ENCODE peak calls at places on chromosome 14, in six cellular contexts. A is stomach, R is HepG2, I is suprapubic skin, V is K562, W is ovary. P is an unnamed sample.

GRCh38 chr14:90049390-90049789 is 12.4 kb upstream of the KCNK13 start:
- DNase-seq in A (no peak), R (no peak), I (no peak), V (no peak), W (no peak), P (no peak)

GRCh38 chr14:22579218-22579617 is 9.8 kb downstream of the DAD1 start:
- DNase-seq in A (no peak), R (no peak), I (no peak), V (no peak), W (no peak), P (no peak)

GRCh38 chr14:91947196-91948184 is at the start of gene FBLN5:
- DNase-seq in A (peak), R (no peak), I (peak), V (peak), W (peak), P (peak)

GRCh38 chr14:24368562-24369252 is 723 bp downstream of the NFATC4 start:
- DNase-seq in A (no peak), R (no peak), I (peak), V (peak), W (peak), P (peak)

GRCh38 chr14:104778694-104779331 is 16.7 kb downstream of the AKT1 start:
- DNase-seq in A (no peak), R (no peak), I (no peak), V (no peak), W (no peak), P (no peak)

GRCh38 chr14:24323341-24323740 is 11.5 kb downstream of the ADCY4 start:
- DNase-seq in A (no peak), R (no peak), I (no peak), V (no peak), W (no peak), P (no peak)

GRCh38 chr14:106024983-106025604 is 498.7 kb downstream of the TMEM121 start:
- DNase-seq in A (no peak), R (no peak), I (no peak), V (no peak), W (no peak), P (no peak)

GRCh38 chr14:100654814-100655795 is 67.9 kb upstream of the BEGAIN start:
- DNase-seq in A (peak), R (no peak), I (no peak), V (peak), W (no peak), P (peak)

GRCh38 chr14:89618309-89618708 is 201.3 kb upstream of the FOXN3 start:
- DNase-seq in A (no peak), R (peak), I (no peak), V (no peak), W (no peak), P (peak)

GRCh38 chr14:80116157-80116556 is 95.1 kb downstream of the DIO2 start:
- DNase-seq in A (no peak), R (no peak), I (no peak), V (no peak), W (no peak), P (no peak)

GRCh38 chr14:72790887-72791566 is 102.9 kb downstream of the DPF3 start:
- DNase-seq in A (no peak), R (no peak), I (peak), V (no peak), W (no peak), P (no peak)

GRCh38 chr14:35215110-35215872 is 76.9 kb upstream of the PSMA6 start:
- DNase-seq in A (no peak), R (peak), I (no peak), V (no peak), W (no peak), P (no peak)

GRCh38 chr14:23300687-23301223 is 1.9 kb downstream of the PPP1R3E start:
- DNase-seq in A (no peak), R (peak), I (peak), V (no peak), W (no peak), P (peak)

GRCh38 chr14:103121846-103122577 is 1.2 kb upstream of the TNFAIP2 start:
- DNase-seq in A (peak), R (peak), I (peak), V (peak), W (peak), P (peak)

GRCh38 chr14:105211758-105212089 is 30.6 kb upstream of the NUDT14 start:
- DNase-seq in A (no peak), R (no peak), I (no peak), V (no peak), W (no peak), P (no peak)

GRCh38 chr14:93105362-93105761 is 10.4 kb downstream of the ITPK1 start:
- DNase-seq in A (peak), R (no peak), I (no peak), V (no peak), W (no peak), P (peak)

GRCh38 chr14:58751788-58752187 is 114.0 kb downstream of the DACT1 start:
- DNase-seq in A (no peak), R (no peak), I (no peak), V (no peak), W (no peak), P (no peak)

GRCh38 chr14:89702151-89702936 is 252.2 kb downstream of the EFCAB11 start:
- DNase-seq in A (no peak), R (no peak), I (no peak), V (no peak), W (peak), P (peak)

GRCh38 chr14:105930572-105930971 is 404.2 kb downstream of the TMEM121 start:
- DNase-seq in A (no peak), R (no peak), I (peak), V (peak), W (no peak), P (no peak)

GRCh38 chr14:50045837-50046236 is 70.5 kb downstream of the VCPKMT start:
- DNase-seq in A (no peak), R (no peak), I (no peak), V (no peak), W (no peak), P (no peak)

GRCh38 chr14:94376976-94377865 is 11.2 kb downstream of the SERPINA1 start:
- DNase-seq in A (no peak), R (peak), I (no peak), V (no peak), W (no peak), P (no peak)

GRCh38 chr14:64937176-64937820 is 5.2 kb downstream of the GPX2 start:
- DNase-seq in A (no peak), R (no peak), I (no peak), V (no peak), W (no peak), P (no peak)

GRCh38 chr14:72634910-72635647 is 258.8 kb downstream of the DPF3 start:
- DNase-seq in A (no peak), R (no peak), I (no peak), V (no peak), W (no peak), P (no peak)

GRCh38 chr14:86543531-86543930 is 1013.6 kb downstream of the FLRT2 start:
- DNase-seq in A (no peak), R (no peak), I (no peak), V (no peak), W (no peak), P (no peak)

GRCh38 chr14:105844047-105844630 is 317.8 kb downstream of the TMEM121 start:
- DNase-seq in A (no peak), R (no peak), I (peak), V (no peak), W (no peak), P (no peak)

GRCh38 chr14:90140956-90141316 is 79.1 kb downstream of the KCNK13 start:
- DNase-seq in A (no peak), R (no peak), I (no peak), V (no peak), W (no peak), P (no peak)

GRCh38 chr14:20499881-20500280 is 5.5 kb upstream of the RNASE10 start:
- DNase-seq in A (no peak), R (no peak), I (no peak), V (no peak), W (no peak), P (no peak)

GRCh38 chr14:29721586-29721985 is 206.1 kb downstream of the PRKD1 start:
- DNase-seq in A (no peak), R (no peak), I (no peak), V (no peak), W (no peak), P (no peak)

GRCh38 chr14:103367995-103368394 is 17.2 kb upstream of the MARK3 start:
- DNase-seq in A (no peak), R (no peak), I (no peak), V (no peak), W (no peak), P (no peak)

GRCh38 chr14:38243696-38244250 is 12.1 kb downstream of the CLEC14A start:
- DNase-seq in A (no peak), R (no peak), I (no peak), V (no peak), W (no peak), P (no peak)

DNA sequence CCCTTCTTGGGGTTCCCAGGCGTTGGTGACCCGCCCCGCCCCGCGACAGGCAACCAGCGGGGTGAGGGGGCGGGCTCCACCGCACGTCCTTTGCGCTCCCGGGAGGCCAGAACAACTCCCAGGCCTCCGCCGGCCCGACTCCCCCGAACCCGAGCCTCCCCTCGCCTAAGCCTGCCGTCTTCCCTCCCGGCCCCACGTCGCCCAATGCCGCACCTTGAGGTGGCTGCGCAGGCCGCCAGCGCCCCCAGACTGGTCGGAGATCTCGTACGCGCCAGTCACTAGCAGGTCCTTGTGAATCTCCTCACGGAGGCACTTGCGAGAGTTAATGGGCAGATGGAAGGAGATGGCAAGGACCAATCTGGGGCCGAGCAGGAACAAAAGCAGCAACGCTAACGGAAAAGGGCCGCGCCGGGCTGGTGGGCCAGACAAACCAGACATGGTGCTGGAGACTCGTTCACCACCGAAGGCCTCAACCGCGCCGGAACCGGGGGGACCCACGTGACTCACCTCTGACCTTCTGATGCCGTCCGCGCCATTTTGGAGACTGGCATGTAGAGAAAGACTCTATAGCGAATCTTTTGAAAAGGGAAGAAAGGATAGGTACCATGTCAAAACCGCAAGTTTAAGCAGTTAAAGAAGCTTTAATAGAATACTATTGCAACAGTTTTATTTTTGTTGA is at the start of gene TMED10:
- DNase-seq in A (peak), R (peak), I (peak), V (peak), W (peak), P (peak)
- TF ChIP-seq EP300 in A (no peak), R (no peak), I (no peak), V (no peak), W (peak), P (no peak)

GRCh38 chr14:53569471-53569870 is 387.2 kb downstream of the BMP4 start:
- DNase-seq in A (no peak), R (no peak), I (no peak), V (no peak), W (no peak), P (no peak)

GRCh38 chr14:53571990-53572389 is 384.6 kb downstream of the BMP4 start:
- DNase-seq in A (no peak), R (no peak), I (no peak), V (no peak), W (no peak), P (no peak)

GRCh38 chr14:53571589-53571988 is 385.0 kb downstream of the BMP4 start:
- DNase-seq in A (no peak), R (no peak), I (no peak), V (no peak), W (no peak), P (no peak)

GRCh38 chr14:53567236-53567785 is 389.3 kb downstream of the BMP4 start:
- DNase-seq in A (no peak), R (no peak), I (no peak), V (no peak), W (no peak), P (no peak)

GRCh38 chr14:53570411-53571387 is 385.9 kb downstream of the BMP4 start:
- DNase-seq in A (no peak), R (no peak), I (no peak), V (no peak), W (no peak), P (no peak)
- TF ChIP-seq EP300 in A (no peak), R (no peak), I (no peak), V (no peak), W (no peak), P (no peak)

GRCh38 chr14:53032161-53032803 is 81.4 kb upstream of the FERMT2 start:
- DNase-seq in A (no peak), R (peak), I (no peak), V (no peak), W (no peak), P (no peak)
- TF ChIP-seq EP300 in A (no peak), R (no peak), I (no peak), V (no peak), W (no peak), P (no peak)

DNA sequence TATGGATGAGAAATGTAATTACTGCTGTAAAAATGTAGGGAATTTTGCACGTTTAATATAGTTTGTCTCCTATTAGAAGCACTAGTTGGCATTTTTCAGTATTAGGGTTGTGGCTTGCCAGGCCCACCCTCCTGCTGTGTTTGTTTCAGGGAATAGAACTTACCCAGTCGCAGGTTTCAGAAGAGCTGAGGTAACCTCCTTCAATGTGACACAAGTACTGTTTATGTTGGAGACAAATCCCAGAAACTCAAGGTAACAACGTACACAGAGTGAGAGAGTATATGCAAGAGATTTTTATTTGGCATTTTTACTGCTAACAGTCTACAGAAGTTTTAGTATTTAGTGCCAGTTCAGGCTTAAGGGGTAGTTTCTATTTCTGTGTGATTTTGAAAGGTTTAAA is 284.3 kb downstream of the RAD51B start:
- DNase-seq in A (no peak), R (no peak), I (no peak), V (no peak), W (no peak), P (no peak)
- TF ChIP-seq EP300 in A (no peak), R (no peak), I (no peak), V (no peak), W (no peak), P (peak)

GRCh38 chr14:51242545-51243490 is 2.8 kb downstream of the TMX1 start:
- DNase-seq in A (no peak), R (no peak), I (no peak), V (no peak), W (no peak), P (no peak)

GRCh38 chr14:51236314-51236713 is 3.7 kb upstream of the TMX1 start:
- DNase-seq in A (no peak), R (no peak), I (no peak), V (no peak), W (no peak), P (no peak)

GRCh38 chr14:51244591-51244990 is 4.5 kb downstream of the TMX1 start:
- DNase-seq in A (no peak), R (no peak), I (no peak), V (no peak), W (no peak), P (no peak)

GRCh38 chr14:51240804-51241380 is 845 bp downstream of the TMX1 start:
- DNase-seq in A (no peak), R (no peak), I (no peak), V (no peak), W (no peak), P (no peak)

GRCh38 chr14:51239813-51240803 is at the start of gene TMX1:
- DNase-seq in A (peak), R (peak), I (peak), V (peak), W (peak), P (peak)
- TF ChIP-seq EP300 in A (no peak), R (no peak), I (no peak), V (no peak), W (no peak), P (no peak)

GRCh38 chr14:56199095-56199975 is 81.1 kb downstream of the PELI2 start:
- DNase-seq in A (no peak), R (no peak), I (no peak), V (peak), W (no peak), P (no peak)
- TF ChIP-seq EP300 in A (peak), R (no peak), I (no peak), V (peak), W (no peak), P (peak)

GRCh38 chr14:81435578-81436295 is 35.6 kb upstream of the STON2 start:
- DNase-seq in A (peak), R (peak), I (peak), V (peak), W (peak), P (peak)
- TF ChIP-seq EP300 in A (no peak), R (no peak), I (no peak), V (no peak), W (no peak), P (no peak)

GRCh38 chr14:69980457-69981414 is 101.5 kb downstream of the SMOC1 start:
- DNase-seq in A (no peak), R (no peak), I (no peak), V (no peak), W (no peak), P (no peak)

GRCh38 chr14:69979882-69980281 is 100.7 kb downstream of the SMOC1 start:
- DNase-seq in A (no peak), R (no peak), I (no peak), V (no peak), W (no peak), P (no peak)

GRCh38 chr14:69985456-69985855 is 106.2 kb downstream of the SMOC1 start:
- DNase-seq in A (no peak), R (no peak), I (no peak), V (no peak), W (no peak), P (no peak)

GRCh38 chr14:69983317-69983716 is 104.1 kb downstream of the SMOC1 start:
- DNase-seq in A (no peak), R (no peak), I (no peak), V (no peak), W (no peak), P (no peak)

DNA sequence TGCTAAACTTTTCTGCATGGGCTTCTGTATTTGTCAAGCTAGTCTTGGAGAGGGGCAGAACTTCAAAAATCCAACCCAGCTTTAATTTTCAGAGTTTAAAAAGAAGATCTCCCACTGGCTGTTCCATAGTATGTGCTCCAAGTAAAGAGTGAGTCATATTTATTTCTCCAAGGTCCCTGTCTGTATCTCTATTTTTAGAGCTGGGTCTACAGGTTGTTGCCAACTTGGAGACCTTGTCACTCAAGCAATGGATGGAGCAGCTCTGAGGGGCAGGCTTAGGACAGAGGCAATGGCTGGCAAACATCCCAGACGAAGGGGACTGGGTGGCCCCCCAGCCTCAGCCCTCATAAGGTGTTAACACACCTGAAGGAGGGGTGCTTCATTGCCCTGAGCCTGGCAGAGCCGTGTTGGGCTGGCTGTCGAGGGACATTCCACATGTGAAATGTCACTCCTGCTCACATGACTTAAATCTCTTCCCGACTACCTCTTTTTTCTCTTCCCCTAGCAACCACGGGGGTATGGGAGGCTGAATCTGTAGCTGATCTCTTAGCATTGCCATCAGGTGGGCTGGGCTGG is 103.1 kb downstream of the SMOC1 start:
- DNase-seq in A (no peak), R (no peak), I (no peak), V (no peak), W (no peak), P (no peak)
- TF ChIP-seq EP300 in A (no peak), R (no peak), I (no peak), V (no peak), W (no peak), P (no peak)

GRCh38 chr14:77098470-77099353 is 654 bp downstream of the CIPC start:
- DNase-seq in A (peak), R (no peak), I (peak), V (peak), W (peak), P (peak)

GRCh38 chr14:77097689-77098469 is at the start of gene CIPC:
- DNase-seq in A (peak), R (peak), I (peak), V (peak), W (peak), P (peak)

GRCh38 chr14:77094672-77095284 is 3.3 kb upstream of the CIPC start:
- DNase-seq in A (peak), R (peak), I (peak), V (peak), W (peak), P (peak)

GRCh38 chr14:77099425-77100167 is 1.5 kb downstream of the CIPC start:
- DNase-seq in A (no peak), R (no peak), I (no peak), V (no peak), W (no peak), P (no peak)

GRCh38 chr14:77097006-77097688 is 911 bp upstream of the CIPC start:
- DNase-seq in A (no peak), R (peak), I (no peak), V (no peak), W (no peak), P (no peak)
- TF ChIP-seq EP300 in A (no peak), R (no peak), I (no peak), V (no peak), W (no peak), P (peak)